ENCODE peak calls at places on chromosomes 5 and 9, in seven cellular contexts. K is colonic mucosa; C is ovary; B is small intestine; N is heart right ventricle; G is naive thymus-derived CD4-positive, alpha-beta T cell; Z is body of pancreas. F is an unnamed sample. For H3K27me3, the result is how much of the 10 kb centered on the place peaks cover.

GRCh38 chr9:37056086-37056485 is 22.0 kb upstream of the PAX5 start:
- DNase-seq in K (no peak), C (no peak), B (no peak), N (no peak), G (no peak), Z (no peak), F (no peak)

GRCh38 chr9:17580119-17580518 is 1.3 kb downstream of the SH3GL2 start:
- DNase-seq in K (no peak), C (no peak), B (no peak), N (no peak), G (no peak), Z (no peak), F (no peak)

GRCh38 chr5:181167814-181168488 is 20.6 kb downstream of the OR2V2 start:
- DNase-seq in K (peak), C (no peak), B (no peak), N (no peak), G (peak), Z (no peak), F (no peak)

GRCh38 chr9:20189871-20190270 is 401.0 kb upstream of the SLC24A2 start:
- DNase-seq in K (no peak), C (no peak), B (no peak), N (no peak), G (no peak), Z (peak), F (no peak)

GRCh38 chr5:31990701-31991110 is 183.4 kb downstream of the GOLPH3 start:
- DNase-seq in K (no peak), C (no peak), B (no peak), N (no peak), G (no peak), Z (no peak), F (no peak)

GRCh38 chr9:105637787-105638395 is 24.4 kb upstream of the TAL2 start:
- DNase-seq in K (no peak), C (no peak), B (peak), N (no peak), G (no peak), Z (no peak), F (no peak)

GRCh38 chr5:41835625-41836024 is 34.6 kb downstream of the OXCT1 start:
- DNase-seq in K (no peak), C (peak), B (peak), N (peak), G (no peak), Z (peak), F (no peak)

GRCh38 chr9:5630038-5630507 is 1.2 kb downstream of the RIC1 start:
- DNase-seq in K (peak), C (no peak), B (peak), N (no peak), G (peak), Z (no peak), F (no peak)

GRCh38 chr9:76591256-76591950 is 132.4 kb downstream of the GCNT1 start:
- DNase-seq in K (no peak), C (no peak), B (no peak), N (no peak), G (no peak), Z (no peak), F (no peak)

GRCh38 chr9:38309324-38310195 is 82.9 kb upstream of the ALDH1B1 start:
- DNase-seq in K (no peak), C (no peak), B (no peak), N (no peak), G (no peak), Z (no peak), F (no peak)

GRCh38 chr5:152649609-152650008 is 244.5 kb upstream of the NMUR2 start:
- DNase-seq in K (no peak), C (no peak), B (no peak), N (no peak), G (no peak), Z (no peak), F (no peak)

GRCh38 chr9:36866840-36867239 is 167.2 kb downstream of the PAX5 start:
- DNase-seq in K (no peak), C (no peak), B (no peak), N (no peak), G (no peak), Z (no peak), F (no peak)

GRCh38 chr5:74624931-74625505 is 15.5 kb downstream of the ENC1 start:
- DNase-seq in K (no peak), C (no peak), B (no peak), N (no peak), G (no peak), Z (no peak), F (no peak)

GRCh38 chr5:94782376-94782775 is 163.9 kb downstream of the SLF1 start:
- DNase-seq in K (no peak), C (no peak), B (no peak), N (no peak), G (no peak), Z (no peak), F (no peak)

GRCh38 chr5:90356612-90357011 is 52.9 kb downstream of the CETN3 start:
- DNase-seq in K (no peak), C (no peak), B (no peak), N (no peak), G (no peak), Z (no peak), F (no peak)

GRCh38 chr9:17520264-17521058 is 58.4 kb upstream of the SH3GL2 start:
- DNase-seq in K (no peak), C (no peak), B (no peak), N (no peak), G (no peak), Z (no peak), F (no peak)

GRCh38 chr9:131732636-131733340 is 7.1 kb downstream of the RAPGEF1 start:
- DNase-seq in K (no peak), C (no peak), B (peak), N (no peak), G (peak), Z (no peak), F (no peak)

GRCh38 chr9:82127993-82128710 is 139.6 kb downstream of the SPATA31D1 start:
- DNase-seq in K (no peak), C (no peak), B (no peak), N (no peak), G (no peak), Z (no peak), F (no peak)

GRCh38 chr9:82073551-82073950 is 85.0 kb downstream of the SPATA31D1 start:
- DNase-seq in K (no peak), C (no peak), B (no peak), N (no peak), G (no peak), Z (no peak), F (no peak)

DNA sequence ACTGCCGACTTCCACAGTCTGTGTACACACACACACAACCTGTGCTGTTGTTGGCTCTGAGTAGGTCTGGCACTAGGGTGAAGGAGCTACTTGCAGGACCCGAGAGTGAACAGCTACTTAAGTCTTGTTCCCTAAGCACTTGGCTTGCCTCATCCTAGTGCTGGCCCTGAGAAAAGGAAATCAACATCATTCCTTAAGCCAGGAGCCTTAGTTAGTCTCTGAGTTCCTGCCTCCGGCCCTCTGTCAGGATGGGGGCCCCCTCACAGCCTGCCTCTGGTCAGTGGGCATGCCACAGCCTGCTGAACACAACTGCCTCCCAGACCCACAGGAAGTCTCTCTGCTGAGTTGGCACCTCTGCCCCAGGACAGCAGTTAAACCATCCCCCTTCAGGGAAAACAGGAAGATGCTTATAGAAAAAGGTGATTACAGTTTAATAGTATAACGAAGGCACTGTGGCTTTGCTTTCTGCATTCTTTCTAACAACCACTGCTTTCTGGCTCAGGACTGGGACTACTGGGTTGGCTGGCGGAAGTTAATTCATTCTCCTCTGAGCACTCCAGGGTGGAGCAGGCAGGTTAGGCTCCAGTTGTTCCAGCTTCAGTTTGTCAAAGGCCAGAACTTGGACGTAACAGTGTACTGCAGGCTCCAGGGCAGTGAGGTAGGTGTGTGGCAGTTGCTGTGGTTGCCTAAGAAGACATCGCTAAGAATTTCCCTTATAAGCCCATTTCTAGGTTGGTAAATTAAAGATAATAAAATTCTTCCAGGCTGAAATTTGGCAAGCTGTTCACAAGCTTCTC is 2.8 kb downstream of the MAMDC2 start:
- DNase-seq in K (no peak), C (no peak), B (no peak), N (no peak), G (no peak), Z (no peak), F (peak)
- H3K27ac ChIP-seq in K (no peak), C (peak), B (no peak), N (peak), G (no peak), Z (no peak), F (peak)

DNA sequence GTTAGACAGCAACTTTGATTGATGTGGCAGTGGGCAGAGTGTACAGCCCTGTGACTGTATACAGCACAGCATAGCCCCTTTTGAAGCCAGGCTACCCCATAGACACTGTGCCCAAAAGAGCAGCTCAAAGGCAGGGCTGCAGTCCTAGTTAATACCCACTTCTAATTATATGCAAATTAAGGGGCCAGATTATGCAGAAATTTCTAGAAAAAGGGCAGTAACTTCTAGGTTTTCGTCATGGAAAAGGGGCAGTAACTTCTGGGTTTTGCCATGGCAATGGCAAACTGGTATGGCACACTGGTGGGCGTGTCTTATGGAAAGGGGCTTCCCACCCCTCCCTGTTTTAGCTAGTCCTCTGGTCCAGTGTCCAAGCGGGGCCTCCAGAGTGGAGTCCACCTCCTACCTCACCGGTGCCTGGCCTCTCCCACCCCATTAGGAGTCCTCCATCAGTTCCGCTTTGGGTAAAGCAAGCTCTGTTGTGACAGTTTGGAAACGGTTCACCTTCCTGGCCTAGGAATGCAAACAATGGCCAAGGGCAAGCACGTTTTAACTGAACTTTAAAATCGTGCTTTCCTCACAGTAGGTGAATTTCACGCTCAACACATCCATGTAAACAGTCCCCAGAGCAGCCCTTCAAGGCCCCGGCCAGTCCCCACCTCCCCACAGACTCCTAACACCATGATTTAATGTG is 5.6 kb downstream of the ADAMTS13 start:
- DNase-seq in K (no peak), C (no peak), B (no peak), N (no peak), G (no peak), Z (no peak), F (no peak)
- H3K27me3 ChIP-seq in K (under half), C (under half), B (under half), N (half or more), G (under half), Z (under half), F (under half)

GRCh38 chr9:128635266-128636023 is 21.2 kb downstream of the DYNC2I2 start:
- DNase-seq in K (peak), C (peak), B (peak), N (peak), G (no peak), Z (peak), F (peak)

GRCh38 chr9:128638580-128638979 is 18.1 kb downstream of the DYNC2I2 start:
- DNase-seq in K (no peak), C (no peak), B (no peak), N (no peak), G (no peak), Z (no peak), F (no peak)

GRCh38 chr9:128637656-128638055 is 19.0 kb downstream of the DYNC2I2 start:
- DNase-seq in K (no peak), C (no peak), B (no peak), N (no peak), G (no peak), Z (no peak), F (no peak)

GRCh38 chr9:128636024-128636390 is 20.6 kb downstream of the DYNC2I2 start:
- DNase-seq in K (peak), C (peak), B (peak), N (peak), G (no peak), Z (peak), F (no peak)

GRCh38 chr9:128636556-128637530 is 19.8 kb downstream of the DYNC2I2 start:
- DNase-seq in K (no peak), C (no peak), B (no peak), N (no peak), G (no peak), Z (peak), F (no peak)
- H3K27ac ChIP-seq in K (peak), C (no peak), B (peak), N (peak), G (no peak), Z (peak), F (no peak)

GRCh38 chr9:130262061-130262745 is 3.4 kb upstream of the HMCN2 start:
- DNase-seq in K (no peak), C (no peak), B (no peak), N (no peak), G (no peak), Z (no peak), F (no peak)
- H3K27me3 ChIP-seq in K (under half), C (under half), B (under half), N (half or more), G (under half), Z (under half), F (half or more)

GRCh38 chr9:107016383-107016782 is 153.4 kb downstream of the ZNF462 start:
- DNase-seq in K (no peak), C (no peak), B (no peak), N (no peak), G (no peak), Z (no peak), F (no peak)

GRCh38 chr9:107019216-107019615 is 156.2 kb downstream of the ZNF462 start:
- DNase-seq in K (no peak), C (no peak), B (no peak), N (no peak), G (no peak), Z (no peak), F (no peak)

GRCh38 chr9:107024193-107024592 is 161.2 kb downstream of the ZNF462 start:
- DNase-seq in K (no peak), C (no peak), B (no peak), N (no peak), G (no peak), Z (no peak), F (no peak)

GRCh38 chr9:107020040-107020530 is 157.1 kb downstream of the ZNF462 start:
- DNase-seq in K (no peak), C (no peak), B (no peak), N (peak), G (no peak), Z (no peak), F (no peak)
- H3K27ac ChIP-seq in K (no peak), C (no peak), B (no peak), N (no peak), G (no peak), Z (no peak), F (no peak)